ENCODE peak calls at places on chromosome 7, in nine cellular contexts. One of them, this sample, is unnamed.

GRCh38 chr7:43119371-43120069 is 7.1 kb downstream of the HECW1 start:
- DNase-seq in GM23248: peak; percentile 90
- DNase-seq in CD4-positive, alpha-beta T cell: no peak
- DNase-seq in effector memory CD4-positive, alpha-beta T cell: no peak
- DNase-seq in psoas muscle: no peak
- DNase-seq in CD8-positive, alpha-beta T cell: no peak
- DNase-seq in heart right ventricle: no peak
- DNase-seq in SJSA1: peak; percentile 77
- DNase-seq in Peyer's patch: no peak
- DNase-seq in this sample: no peak

GRCh38 chr7:85175217-85175616 is 11.6 kb downstream of the SEMA3D start:
- DNase-seq in SJSA1: no peak
- DNase-seq in psoas muscle: no peak
- DNase-seq in Peyer's patch: no peak
- DNase-seq in CD4-positive, alpha-beta T cell: no peak
- DNase-seq in heart right ventricle: no peak
- DNase-seq in effector memory CD4-positive, alpha-beta T cell: no peak
- DNase-seq in CD8-positive, alpha-beta T cell: no peak
- DNase-seq in GM23248: peak; percentile 57
- DNase-seq in this sample: no peak

GRCh38 chr7:7745258-7745657 is 26.9 kb upstream of the RPA3 start:
- DNase-seq in heart right ventricle: no peak
- DNase-seq in psoas muscle: no peak
- DNase-seq in SJSA1: no peak
- DNase-seq in CD8-positive, alpha-beta T cell: no peak
- DNase-seq in CD4-positive, alpha-beta T cell: no peak
- DNase-seq in Peyer's patch: no peak
- DNase-seq in effector memory CD4-positive, alpha-beta T cell: no peak
- DNase-seq in GM23248: no peak
- DNase-seq in this sample: no peak

GRCh38 chr7:30977896-30978564 is 14.3 kb downstream of the GHRHR start:
- DNase-seq in heart right ventricle: no peak
- DNase-seq in psoas muscle: no peak
- DNase-seq in effector memory CD4-positive, alpha-beta T cell: no peak
- DNase-seq in CD4-positive, alpha-beta T cell: no peak
- DNase-seq in Peyer's patch: peak; percentile 78
- DNase-seq in CD8-positive, alpha-beta T cell: no peak
- DNase-seq in SJSA1: no peak
- DNase-seq in GM23248: peak; percentile 34
- DNase-seq in this sample: no peak

GRCh38 chr7:114663502-114663901 is 248.9 kb downstream of the FOXP2 start:
- DNase-seq in GM23248: peak; percentile 42
- DNase-seq in psoas muscle: no peak
- DNase-seq in effector memory CD4-positive, alpha-beta T cell: no peak
- DNase-seq in heart right ventricle: no peak
- DNase-seq in CD8-positive, alpha-beta T cell: no peak
- DNase-seq in CD4-positive, alpha-beta T cell: no peak
- DNase-seq in SJSA1: no peak
- DNase-seq in Peyer's patch: no peak
- DNase-seq in this sample: no peak

GRCh38 chr7:63117-63480 is 129.3 kb upstream of the FAM20C start:
- DNase-seq in CD8-positive, alpha-beta T cell: no peak
- DNase-seq in Peyer's patch: no peak
- DNase-seq in effector memory CD4-positive, alpha-beta T cell: no peak
- DNase-seq in CD4-positive, alpha-beta T cell: no peak
- DNase-seq in heart right ventricle: no peak
- DNase-seq in SJSA1: no peak
- DNase-seq in GM23248: no peak
- DNase-seq in psoas muscle: peak; percentile 39
- DNase-seq in this sample: no peak

GRCh38 chr7:31663072-31663471 is 23.9 kb upstream of the PPP1R17 start:
- DNase-seq in SJSA1: no peak
- DNase-seq in psoas muscle: no peak
- DNase-seq in effector memory CD4-positive, alpha-beta T cell: no peak
- DNase-seq in heart right ventricle: no peak
- DNase-seq in GM23248: no peak
- DNase-seq in CD8-positive, alpha-beta T cell: no peak
- DNase-seq in CD4-positive, alpha-beta T cell: no peak
- DNase-seq in Peyer's patch: no peak
- DNase-seq in this sample: no peak

GRCh38 chr7:30559566-30559965 is 35.1 kb upstream of the GARS1 start:
- DNase-seq in SJSA1: no peak
- DNase-seq in heart right ventricle: no peak
- DNase-seq in psoas muscle: no peak
- DNase-seq in effector memory CD4-positive, alpha-beta T cell: no peak
- DNase-seq in GM23248: peak; percentile 30
- DNase-seq in Peyer's patch: no peak
- DNase-seq in CD4-positive, alpha-beta T cell: no peak
- DNase-seq in CD8-positive, alpha-beta T cell: no peak
- DNase-seq in this sample: no peak

GRCh38 chr7:18117482-18117881 is 89.8 kb upstream of the PRPS1L1 start:
- DNase-seq in SJSA1: peak; percentile 91
- DNase-seq in CD8-positive, alpha-beta T cell: no peak
- DNase-seq in effector memory CD4-positive, alpha-beta T cell: no peak
- DNase-seq in CD4-positive, alpha-beta T cell: no peak
- DNase-seq in GM23248: peak; percentile 38
- DNase-seq in Peyer's patch: no peak
- DNase-seq in psoas muscle: no peak
- DNase-seq in heart right ventricle: no peak
- DNase-seq in this sample: no peak

GRCh38 chr7:130364446-130364845 is 15.8 kb upstream of the CPA1 start:
- DNase-seq in SJSA1: peak; percentile 59
- DNase-seq in GM23248: no peak
- DNase-seq in CD4-positive, alpha-beta T cell: no peak
- DNase-seq in psoas muscle: peak; percentile 34
- DNase-seq in effector memory CD4-positive, alpha-beta T cell: no peak
- DNase-seq in CD8-positive, alpha-beta T cell: no peak
- DNase-seq in heart right ventricle: no peak
- DNase-seq in Peyer's patch: no peak
- DNase-seq in this sample: peak; percentile 39

GRCh38 chr7:92695308-92696261 is 105.4 kb upstream of the FAM133B start:
- DNase-seq in GM23248: peak; percentile 82
- DNase-seq in effector memory CD4-positive, alpha-beta T cell: no peak
- DNase-seq in heart right ventricle: peak; percentile 31
- DNase-seq in SJSA1: peak; percentile 92
- DNase-seq in psoas muscle: no peak
- DNase-seq in CD4-positive, alpha-beta T cell: no peak
- DNase-seq in Peyer's patch: peak; percentile 81
- DNase-seq in CD8-positive, alpha-beta T cell: no peak
- DNase-seq in this sample: no peak

DNA sequence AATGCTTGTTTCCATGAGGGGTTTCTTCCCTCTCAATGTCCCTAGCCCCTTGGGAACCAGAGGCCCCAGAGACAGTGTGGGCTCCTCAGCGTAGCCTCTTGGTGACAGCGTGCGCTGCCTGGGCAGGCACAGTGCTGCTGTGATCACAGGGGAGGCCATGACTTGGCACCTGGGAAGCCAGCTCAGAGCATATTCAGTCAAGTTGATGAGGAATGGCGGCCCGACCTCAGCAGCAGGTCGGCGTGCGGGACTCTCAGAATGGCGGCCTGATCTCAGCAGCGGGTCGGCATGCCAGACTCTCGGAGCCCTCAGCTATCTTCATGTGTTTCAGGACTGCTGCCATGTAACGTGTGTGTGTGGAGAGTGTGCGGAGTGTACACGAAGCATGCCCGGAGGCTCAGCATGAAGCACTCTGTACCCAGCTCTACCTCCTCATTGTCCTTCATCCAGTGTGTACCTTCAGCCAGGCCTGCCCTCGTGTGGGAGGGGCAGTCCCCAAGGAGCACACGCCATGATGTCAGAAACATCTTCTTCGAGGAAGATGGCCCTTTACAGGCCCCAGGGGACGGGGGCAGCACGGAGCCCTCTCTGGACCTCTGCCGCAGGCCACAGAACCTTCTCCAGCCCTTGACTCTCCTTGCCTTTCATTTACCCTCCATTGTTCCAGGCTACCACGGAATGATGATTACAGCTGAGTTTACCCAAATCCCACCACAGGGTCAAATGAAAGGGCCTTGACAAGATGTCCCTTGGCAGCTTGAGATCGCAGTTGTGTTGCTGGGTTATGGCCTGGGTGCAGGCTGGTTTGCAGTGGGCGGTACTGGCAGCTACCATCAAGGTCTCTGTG is 130.4 kb downstream of the SMURF1 start:
- DNase-seq in CD4-positive, alpha-beta T cell: no peak
- DNase-seq in SJSA1: no peak
- DNase-seq in heart right ventricle: no peak
- DNase-seq in GM23248: no peak
- DNase-seq in CD8-positive, alpha-beta T cell: no peak
- DNase-seq in psoas muscle: no peak
- DNase-seq in effector memory CD4-positive, alpha-beta T cell: no peak
- DNase-seq in Peyer's patch: no peak
- DNase-seq in this sample: no peak
- H3K27ac ChIP-seq in CD4-positive, alpha-beta T cell: no peak overlapping the region
- H3K27ac ChIP-seq in SJSA1: no peak overlapping the region
- H3K27ac ChIP-seq in heart right ventricle: no peak overlapping the region
- H3K27ac ChIP-seq in GM23248: no peak overlapping the region
- H3K27ac ChIP-seq in CD8-positive, alpha-beta T cell: no peak overlapping the region
- H3K27ac ChIP-seq in psoas muscle: no peak overlapping the region
- H3K27ac ChIP-seq in effector memory CD4-positive, alpha-beta T cell: no peak overlapping the region
- H3K27ac ChIP-seq in Peyer's patch: no peak overlapping the region
- H3K27ac ChIP-seq in this sample: no peak overlapping the region

DNA sequence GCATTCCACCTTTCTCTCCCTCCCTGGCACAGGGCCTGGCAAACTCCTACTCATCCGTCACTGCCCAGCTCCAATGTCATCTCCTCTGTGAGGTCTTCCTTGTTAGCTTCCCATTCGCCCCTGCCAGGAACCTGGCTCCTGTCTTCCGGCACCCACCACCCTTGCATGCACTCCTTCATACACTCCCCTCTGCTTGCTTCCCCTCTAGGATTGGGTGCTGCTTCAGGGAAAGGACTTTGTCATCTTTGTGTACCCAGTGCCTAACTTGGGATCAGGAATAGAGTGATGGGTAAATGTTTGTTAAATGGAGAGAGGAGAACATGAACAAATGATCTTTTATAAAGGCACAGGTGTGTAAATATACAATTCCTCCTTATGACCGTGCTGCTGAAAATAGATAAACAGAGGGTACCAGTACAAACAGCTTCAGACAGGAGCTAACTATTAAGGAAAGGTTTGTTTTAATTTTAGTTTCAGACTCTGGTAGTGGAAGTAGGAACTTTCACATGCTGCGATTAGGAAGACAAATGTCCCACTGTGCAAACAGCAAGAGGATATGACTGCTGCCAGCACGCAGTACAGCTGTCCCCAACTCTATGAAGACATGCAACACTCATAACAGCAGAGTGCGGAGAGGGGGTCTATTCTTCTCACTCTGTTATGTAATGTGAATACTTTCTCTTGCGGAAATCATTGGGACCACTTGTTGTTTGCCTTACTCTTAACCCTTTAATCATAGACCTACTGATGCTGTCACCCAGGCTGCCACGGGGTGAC is 142.5 kb downstream of the CHN2 start:
- DNase-seq in CD4-positive, alpha-beta T cell: no peak
- DNase-seq in psoas muscle: no peak
- DNase-seq in SJSA1: no peak
- DNase-seq in CD8-positive, alpha-beta T cell: no peak
- DNase-seq in Peyer's patch: no peak
- DNase-seq in GM23248: no peak
- DNase-seq in heart right ventricle: no peak
- DNase-seq in effector memory CD4-positive, alpha-beta T cell: no peak
- DNase-seq in this sample: no peak
- H3K27ac ChIP-seq in CD4-positive, alpha-beta T cell: no peak overlapping the region
- H3K27ac ChIP-seq in psoas muscle: no peak overlapping the region
- H3K27ac ChIP-seq in SJSA1: no peak overlapping the region
- H3K27ac ChIP-seq in CD8-positive, alpha-beta T cell: peak overlapping the region; percentile 6
- H3K27ac ChIP-seq in Peyer's patch: no peak overlapping the region
- H3K27ac ChIP-seq in GM23248: no peak overlapping the region
- H3K27ac ChIP-seq in heart right ventricle: no peak overlapping the region
- H3K27ac ChIP-seq in effector memory CD4-positive, alpha-beta T cell: no peak overlapping the region
- H3K27ac ChIP-seq in this sample: no peak overlapping the region

GRCh38 chr7:132402096-132402495 is 174.2 kb downstream of the PLXNA4 start:
- DNase-seq in CD8-positive, alpha-beta T cell: no peak
- DNase-seq in effector memory CD4-positive, alpha-beta T cell: no peak
- DNase-seq in Peyer's patch: no peak
- DNase-seq in GM23248: no peak
- DNase-seq in CD4-positive, alpha-beta T cell: no peak
- DNase-seq in psoas muscle: no peak
- DNase-seq in heart right ventricle: no peak
- DNase-seq in SJSA1: no peak
- DNase-seq in this sample: no peak

GRCh38 chr7:132402751-132403245 is 173.5 kb downstream of the PLXNA4 start:
- DNase-seq in heart right ventricle: peak; percentile 42
- DNase-seq in effector memory CD4-positive, alpha-beta T cell: no peak
- DNase-seq in psoas muscle: no peak
- DNase-seq in CD4-positive, alpha-beta T cell: no peak
- DNase-seq in Peyer's patch: no peak
- DNase-seq in SJSA1: no peak
- DNase-seq in CD8-positive, alpha-beta T cell: no peak
- DNase-seq in GM23248: peak; percentile 69
- DNase-seq in this sample: peak; percentile 69

GRCh38 chr7:132398253-132398913 is 177.9 kb downstream of the PLXNA4 start:
- DNase-seq in SJSA1: no peak
- DNase-seq in CD8-positive, alpha-beta T cell: no peak
- DNase-seq in Peyer's patch: no peak
- DNase-seq in GM23248: no peak
- DNase-seq in CD4-positive, alpha-beta T cell: no peak
- DNase-seq in psoas muscle: no peak
- DNase-seq in heart right ventricle: no peak
- DNase-seq in effector memory CD4-positive, alpha-beta T cell: no peak
- DNase-seq in this sample: no peak

GRCh38 chr7:132399367-132399766 is 176.9 kb downstream of the PLXNA4 start:
- DNase-seq in heart right ventricle: no peak
- DNase-seq in effector memory CD4-positive, alpha-beta T cell: no peak
- DNase-seq in CD8-positive, alpha-beta T cell: no peak
- DNase-seq in GM23248: no peak
- DNase-seq in SJSA1: no peak
- DNase-seq in CD4-positive, alpha-beta T cell: no peak
- DNase-seq in psoas muscle: no peak
- DNase-seq in Peyer's patch: no peak
- DNase-seq in this sample: no peak

GRCh38 chr7:132400667-132401142 is 175.6 kb downstream of the PLXNA4 start:
- DNase-seq in heart right ventricle: no peak
- DNase-seq in effector memory CD4-positive, alpha-beta T cell: no peak
- DNase-seq in CD4-positive, alpha-beta T cell: no peak
- DNase-seq in psoas muscle: peak; percentile 70
- DNase-seq in Peyer's patch: no peak
- DNase-seq in CD8-positive, alpha-beta T cell: no peak
- DNase-seq in GM23248: peak; percentile 26
- DNase-seq in SJSA1: no peak
- DNase-seq in this sample: no peak
- H3K27ac ChIP-seq in heart right ventricle: no peak overlapping the region
- H3K27ac ChIP-seq in effector memory CD4-positive, alpha-beta T cell: no peak overlapping the region
- H3K27ac ChIP-seq in CD4-positive, alpha-beta T cell: no peak overlapping the region
- H3K27ac ChIP-seq in psoas muscle: no peak overlapping the region
- H3K27ac ChIP-seq in Peyer's patch: no peak overlapping the region
- H3K27ac ChIP-seq in CD8-positive, alpha-beta T cell: no peak overlapping the region
- H3K27ac ChIP-seq in GM23248: no peak overlapping the region
- H3K27ac ChIP-seq in SJSA1: no peak overlapping the region
- H3K27ac ChIP-seq in this sample: peak overlapping the region; percentile 47

DNA sequence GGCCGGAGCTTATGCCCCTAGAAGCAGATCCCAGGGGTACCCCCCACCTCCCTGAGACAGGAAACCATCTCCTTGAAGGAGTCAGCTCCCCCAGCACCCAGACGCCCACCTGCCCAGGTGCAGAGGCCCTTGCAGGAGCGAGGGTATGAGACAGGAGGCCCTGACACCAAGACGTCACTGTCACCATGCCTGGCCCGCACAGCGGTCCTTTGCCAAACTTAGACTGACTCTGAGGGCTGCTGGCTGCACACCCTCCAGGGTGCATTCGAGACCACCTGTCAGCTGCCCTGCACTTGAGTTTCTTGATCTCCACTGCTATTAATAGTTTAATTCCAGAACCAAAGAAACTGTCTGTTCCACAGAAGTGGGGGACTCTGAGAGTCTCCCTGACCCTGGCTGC is 24.5 kb downstream of the ELFN1 start:
- DNase-seq in CD4-positive, alpha-beta T cell: no peak
- DNase-seq in effector memory CD4-positive, alpha-beta T cell: no peak
- DNase-seq in SJSA1: no peak
- DNase-seq in CD8-positive, alpha-beta T cell: no peak
- DNase-seq in GM23248: no peak
- DNase-seq in heart right ventricle: no peak
- DNase-seq in Peyer's patch: no peak
- DNase-seq in psoas muscle: peak; percentile 29
- DNase-seq in this sample: peak; percentile 31
- H3K27ac ChIP-seq in CD4-positive, alpha-beta T cell: no peak overlapping the region
- H3K27ac ChIP-seq in effector memory CD4-positive, alpha-beta T cell: no peak overlapping the region
- H3K27ac ChIP-seq in SJSA1: no peak overlapping the region
- H3K27ac ChIP-seq in CD8-positive, alpha-beta T cell: no peak overlapping the region
- H3K27ac ChIP-seq in GM23248: no peak overlapping the region
- H3K27ac ChIP-seq in heart right ventricle: no peak overlapping the region
- H3K27ac ChIP-seq in Peyer's patch: no peak overlapping the region
- H3K27ac ChIP-seq in psoas muscle: no peak overlapping the region
- H3K27ac ChIP-seq in this sample: no peak overlapping the region